ENCODE peak calls at places on chromosomes 4 and X, in five cellular contexts. P is tibial artery; Y is fibroblast of mammary gland; W is stimulated activated CD8-positive, alpha-beta memory T cell treated with anti-CD3 and anti-CD28 coated beads, Interleukin-12 subunit alpha, Interleukin-12 subunit beta, amount 100 ng/mL, for 4 hours; D is EL. O is an unnamed sample.

GRCh38 chr4:138868562-138868961 is 147.0 kb upstream of the NOCT start:
- DNase-seq in W (no peak), P (no peak), D (peak), Y (peak), O (no peak)

GRCh38 chr4:130563185-130563890 is 1467.4 kb downstream of the C4orf33 start:
- DNase-seq in W (no peak), Y (peak), P (peak), D (peak), O (peak)

GRCh38 chr4:19195696-19196095 is 1056.0 kb upstream of the SLIT2 start:
- DNase-seq in W (no peak), Y (no peak), P (no peak), D (no peak), O (no peak)

GRCh38 chr4:182922551-182923284 is 5.5 kb upstream of the DCTD start:
- DNase-seq in P (no peak), Y (no peak), W (no peak), D (no peak), O (no peak)

GRCh38 chr4:112898357-112899141 is 150.9 kb upstream of the ANK2 start:
- DNase-seq in Y (no peak), D (no peak), P (no peak), W (no peak), O (no peak)

GRCh38 chrX:41781500-41781899 is 57.5 kb downstream of the GPR82 start:
- DNase-seq in D (peak), W (no peak), P (no peak), Y (peak), O (no peak)

GRCh38 chr4:138751290-138751689 is 264.3 kb upstream of the NOCT start:
- DNase-seq in Y (peak), P (no peak), W (no peak), D (peak), O (no peak)

GRCh38 chrX:137575596-137576255 is 9.8 kb downstream of the ZIC3 start:
- DNase-seq in Y (no peak), W (no peak), D (no peak), P (no peak), O (no peak)

GRCh38 chrX:24426921-24427746 is 38.0 kb upstream of the PDK3 start:
- DNase-seq in Y (peak), W (no peak), P (no peak), D (no peak), O (no peak)

GRCh38 chrX:142096263-142096662 is 108.8 kb downstream of the MAGEC2 start:
- DNase-seq in W (no peak), Y (no peak), P (no peak), D (no peak), O (no peak)

GRCh38 chr4:87838207-87838606 is 5.4 kb downstream of the MEPE start:
- DNase-seq in Y (peak), P (no peak), D (no peak), W (no peak), O (no peak)

GRCh38 chrX:17553451-17553850 is 178.5 kb downstream of the NHS start:
- DNase-seq in D (peak), Y (peak), P (peak), W (no peak), O (no peak)

GRCh38 chrX:112832481-112833095 is 8.0 kb downstream of the AMOT start:
- DNase-seq in P (no peak), Y (peak), D (no peak), W (no peak), O (no peak)

GRCh38 chr4:7422098-7422897 is 12.4 kb downstream of the PSAPL1 start:
- DNase-seq in P (peak), Y (no peak), W (no peak), D (no peak), O (no peak)

GRCh38 chrX:15299945-15300851 is 15.2 kb downstream of the ASB11 start:
- DNase-seq in D (peak), W (no peak), Y (peak), P (no peak), O (no peak)

GRCh38 chr4:77172336-77172735 is 15.3 kb downstream of the CCNG2 start:
- DNase-seq in W (no peak), D (peak), Y (peak), P (no peak), O (no peak)

GRCh38 chr4:182475539-182475938 is 232.3 kb downstream of the TENM3 start:
- DNase-seq in P (no peak), D (no peak), W (no peak), Y (no peak), O (no peak)

GRCh38 chr4:1055721-1056590 is 44.5 kb downstream of the FGFRL1 start:
- DNase-seq in W (peak), D (no peak), Y (peak), P (peak), O (no peak)

GRCh38 chr4:74623041-74623440 is 171.3 kb downstream of the BTC start:
- DNase-seq in W (no peak), D (peak), Y (peak), P (no peak), O (no peak)

GRCh38 chr4:91147067-91147466 is 1019.9 kb downstream of the CCSER1 start:
- DNase-seq in P (no peak), D (no peak), Y (no peak), W (no peak), O (no peak)

GRCh38 chr4:158630893-158631292 is 40.8 kb downstream of the C4orf46 start:
- DNase-seq in D (peak), W (no peak), Y (peak), P (no peak), O (no peak)

GRCh38 chr4:122341906-122342305 is 36.9 kb upstream of the ADAD1 start:
- DNase-seq in Y (peak), P (no peak), D (peak), W (no peak), O (no peak)

GRCh38 chrX:22135994-22136684 is 104.0 kb downstream of the PHEX start:
- DNase-seq in P (peak), D (peak), Y (peak), W (no peak), O (no peak)

GRCh38 chr4:101451086-101451485 is 103.8 kb upstream of the PPP3CA start:
- DNase-seq in Y (peak), D (no peak), P (no peak), W (no peak), O (no peak)

GRCh38 chr4:70948665-70949284 is 44.7 kb upstream of the DCK start:
- DNase-seq in Y (no peak), D (no peak), P (no peak), W (no peak), O (no peak)

GRCh38 chr4:125388653-125389052 is 73.9 kb downstream of the FAT4 start:
- DNase-seq in W (no peak), D (peak), P (no peak), Y (peak), O (no peak)

GRCh38 chrX:116823677-116824076 is 360.9 kb upstream of the CT83 start:
- DNase-seq in Y (no peak), W (no peak), P (no peak), D (no peak), O (no peak)

GRCh38 chr4:60042231-60042652 is 1157.9 kb upstream of the ADGRL3 start:
- DNase-seq in Y (no peak), D (no peak), W (no peak), P (no peak), O (no peak)

GRCh38 chr4:39446842-39447573 is 11.7 kb downstream of the RPL9 start:
- DNase-seq in W (peak), Y (peak), D (peak), P (peak), O (no peak)

GRCh38 chr4:29151584-29151983 is 1568.6 kb upstream of the PCDH7 start:
- DNase-seq in W (no peak), Y (peak), D (peak), P (no peak), O (no peak)

GRCh38 chr4:103498161-103499070 is 221.4 kb downstream of the TACR3 start:
- DNase-seq in W (no peak), D (peak), P (no peak), Y (peak), O (no peak)

GRCh38 chr4:86934147-86934771 is 552 bp upstream of the AFF1 start:
- DNase-seq in D (no peak), P (no peak), Y (no peak), W (no peak), O (no peak)

GRCh38 chr4:123190176-123190575 is 206.4 kb upstream of the SPRY1 start:
- DNase-seq in D (no peak), W (no peak), Y (no peak), P (no peak), O (no peak)

GRCh38 chr4:1594871-1595788 is 89.0 kb downstream of the FAM53A start:
- DNase-seq in Y (no peak), D (no peak), P (no peak), W (no peak), O (no peak)

O was measured in hippocampal formation.